ENCODE peak calls at places on chromosome 13, in seven cellular contexts. K is heart right ventricle; W is ascending aorta; C is DND-41; M is CD8-positive, alpha-beta T cell; Y is A549; J is uterus. H is an unnamed sample.

GRCh38 chr13:109626386-109627171 is 159.8 kb downstream of the IRS2 start:
- DNase-seq in W (no peak), M (no peak), Y (no peak), J (no peak), C (no peak), K (no peak), H (no peak)

GRCh38 chr13:113546571-113547247 is 37.8 kb upstream of the TFDP1 start:
- DNase-seq in W (peak), Y (no peak), K (peak), M (no peak), C (no peak), J (no peak), H (no peak)

GRCh38 chr13:107712145-107712544 is 503.2 kb downstream of the LIG4 start:
- DNase-seq in J (no peak), M (no peak), Y (no peak), W (no peak), K (no peak), C (no peak), H (no peak)

GRCh38 chr13:75547917-75548316 is 1.7 kb upstream of the UCHL3 start:
- DNase-seq in M (no peak), Y (no peak), J (no peak), C (no peak), W (no peak), K (no peak), H (no peak)

GRCh38 chr13:97855570-97855970 is 97.9 kb upstream of the IPO5 start:
- DNase-seq in J (peak), C (peak), M (no peak), Y (peak), K (no peak), W (no peak), H (peak)

GRCh38 chr13:91722267-91722884 is 324.0 kb downstream of the GPC5 start:
- DNase-seq in Y (peak), M (no peak), W (no peak), K (no peak), J (no peak), C (no peak), H (no peak)

GRCh38 chr13:33016414-33017409 is at the start of gene KL:
- DNase-seq in J (no peak), Y (peak), W (no peak), K (peak), C (no peak), M (no peak), H (no peak)

GRCh38 chr13:70107498-70108271 is at the start of gene ATXN8OS:
- DNase-seq in K (no peak), W (no peak), Y (no peak), J (no peak), C (no peak), M (no peak), H (no peak)

GRCh38 chr13:113113846-113114271 is 8.3 kb downstream of the F7 start:
- DNase-seq in C (no peak), J (peak), K (no peak), Y (no peak), M (no peak), W (peak), H (no peak)

GRCh38 chr13:99982021-99982740 is 597 bp downstream of the ZIC2 start:
- DNase-seq in Y (peak), K (no peak), M (no peak), W (peak), C (no peak), J (no peak), H (no peak)

GRCh38 chr13:44498502-44498901 is 77.6 kb downstream of the TSC22D1 start:
- DNase-seq in K (no peak), J (no peak), W (no peak), C (no peak), M (no peak), Y (no peak), H (no peak)

GRCh38 chr13:93244141-93244917 is 17.7 kb downstream of the GPC6 start:
- DNase-seq in K (no peak), J (no peak), M (no peak), Y (no peak), W (peak), C (no peak), H (no peak)

GRCh38 chr13:50589651-50590054 is 253.8 kb downstream of the DLEU7 start:
- DNase-seq in C (no peak), M (no peak), K (no peak), Y (peak), J (peak), W (no peak), H (peak)

GRCh38 chr13:48660356-48661076 is 6.8 kb downstream of the CYSLTR2 start:
- DNase-seq in W (no peak), J (no peak), K (no peak), C (no peak), Y (no peak), M (no peak), H (no peak)

GRCh38 chr13:89925107-89925506 is 1422.4 kb upstream of the MIR17HG start:
- DNase-seq in J (no peak), C (no peak), M (no peak), Y (peak), K (no peak), W (no peak), H (no peak)

GRCh38 chr13:27012482-27013197 is 159.0 kb downstream of the USP12 start:
- DNase-seq in J (no peak), Y (no peak), W (no peak), K (no peak), C (no peak), M (no peak), H (peak)

GRCh38 chr13:48316826-48317510 is 13.4 kb downstream of the RB1 start:
- DNase-seq in K (peak), Y (no peak), M (no peak), J (no peak), C (no peak), W (no peak), H (no peak)

GRCh38 chr13:78428646-78429045 is 174.7 kb downstream of the POU4F1 start:
- DNase-seq in W (no peak), K (no peak), M (no peak), Y (no peak), C (no peak), J (no peak), H (no peak)

GRCh38 chr13:35293579-35293978 is 182.9 kb downstream of the MAB21L1 start:
- DNase-seq in J (no peak), M (no peak), Y (no peak), C (no peak), W (no peak), K (no peak), H (peak)

GRCh38 chr13:102197193-102197592 is 204.7 kb downstream of the FGF14 start:
- DNase-seq in C (no peak), J (no peak), K (no peak), Y (peak), M (no peak), W (no peak), H (no peak)

GRCh38 chr13:95968906-95969305 is 84.3 kb downstream of the UGGT2 start:
- DNase-seq in Y (no peak), J (no peak), W (no peak), M (no peak), C (no peak), K (no peak), H (no peak)

GRCh38 chr13:36275190-36276002 is 22.2 kb downstream of the CCDC169 start:
- DNase-seq in M (no peak), W (no peak), J (peak), Y (peak), C (peak), K (no peak), H (no peak)

DNA sequence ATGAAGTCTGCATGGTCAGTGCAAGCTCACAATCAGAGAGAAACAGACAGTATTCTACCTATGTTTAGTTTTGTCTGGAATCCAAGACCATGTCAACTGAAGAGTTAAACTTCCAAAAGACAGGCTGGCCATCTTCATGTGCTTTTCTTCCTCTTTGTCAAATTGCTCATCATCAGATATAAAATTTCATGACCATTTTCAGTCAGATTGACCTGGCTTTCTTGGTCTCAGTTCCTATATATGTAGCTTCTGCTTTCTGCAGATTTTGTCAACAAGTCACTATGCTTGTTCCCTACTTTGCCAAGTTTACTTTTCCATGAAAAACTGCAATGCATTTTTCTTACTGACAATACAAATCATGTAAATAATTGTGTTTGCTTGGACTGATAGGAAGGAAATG is 13.9 kb downstream of the SLC46A3 start:
- DNase-seq in Y (no peak), K (no peak), M (no peak), C (no peak), J (no peak), W (no peak), H (no peak)
- H3K4me3 ChIP-seq in Y (no peak), K (no peak), M (no peak), C (no peak), J (no peak), W (no peak), H (no peak)

GRCh38 chr13:21913010-21913409 is 242.1 kb downstream of the FGF9 start:
- DNase-seq in M (no peak), Y (no peak), C (no peak), K (no peak), W (no peak), J (no peak), H (no peak)
- TF ChIP-seq CTCF in M (no peak), Y (no peak), C (peak), K (no peak), W (no peak), J (no peak), H (no peak)

GRCh38 chr13:20558982-20559381 is 8.0 kb upstream of the IFT88 start:
- DNase-seq in W (no peak), M (no peak), C (no peak), K (no peak), J (no peak), Y (no peak), H (no peak)
- H3K4me3 ChIP-seq in W (no peak), M (no peak), C (no peak), K (no peak), J (no peak), Y (no peak), H (no peak)

DNA sequence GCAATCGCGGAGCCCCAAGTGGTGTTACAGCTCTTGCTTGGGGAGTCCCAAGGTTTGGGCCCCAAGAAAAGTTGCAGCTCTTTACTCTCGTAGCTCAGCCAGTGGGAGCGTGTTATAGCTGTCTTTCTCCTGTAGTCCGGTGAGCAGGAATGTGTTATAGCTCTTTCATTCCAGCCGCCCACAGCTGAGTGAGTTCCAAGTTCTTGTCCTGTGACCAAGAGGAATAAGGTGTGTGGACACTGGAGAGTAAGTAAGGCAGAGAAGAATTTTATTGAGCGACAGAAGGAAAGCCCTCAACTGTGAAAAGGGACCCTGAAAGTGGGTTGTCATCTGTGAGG is 1226.8 kb downstream of the SLITRK1 start:
- DNase-seq in Y (no peak), J (no peak), W (no peak), C (no peak), M (no peak), K (no peak), H (no peak)
- TF ChIP-seq CTCF in Y (no peak), J (no peak), W (no peak), C (no peak), M (no peak), K (no peak), H (no peak)

H was measured in HFF-Myc.